ENCODE peak calls at places on chromosomes 2 and 18, in eight cellular contexts. Y, W, V, O, Z, D, E and P are unnamed samples.

GRCh38 chr2:98480598-98480997 is 35.9 kb downstream of the INPP4A start:
- DNase-seq in Y (no peak), O (no peak), D (no peak), V (no peak), W (no peak), Z (no peak), E (no peak), P (no peak)

GRCh38 chr2:163884416-163884815 is 148.6 kb upstream of the FIGN start:
- DNase-seq in Z (no peak), Y (no peak), E (no peak), O (no peak), W (no peak), V (no peak), D (no peak), P (no peak)

GRCh38 chr2:219954331-219954730 is 326.9 kb downstream of the SLC4A3 start:
- DNase-seq in Y (no peak), W (no peak), O (no peak), E (no peak), D (no peak), Z (no peak), V (peak; percentile 46), P (no peak)

GRCh38 chr2:74440005-74440377 is 1.7 kb downstream of the RTKN start:
- DNase-seq in W (peak; percentile 69), O (no peak), D (peak; percentile 90), Z (no peak), E (peak; percentile 33), V (peak; percentile 81), Y (no peak), P (no peak)

GRCh38 chr2:192190474-192190873 is 4.3 kb downstream of the TMEFF2 start:
- DNase-seq in O (no peak), Z (no peak), V (peak; percentile 59), E (no peak), Y (no peak), W (no peak), D (no peak), P (no peak)

GRCh38 chr18:60555629-60556028 is 183.1 kb upstream of the MC4R start:
- DNase-seq in O (no peak), W (no peak), Z (no peak), Y (no peak), V (peak; percentile 18), E (no peak), D (no peak), P (no peak)

GRCh38 chr18:31648966-31649429 is 35.4 kb downstream of the B4GALT6 start:
- DNase-seq in V (peak; percentile 78), Y (no peak), E (peak; percentile 74), Z (no peak), O (no peak), W (no peak), D (no peak), P (peak; percentile 82)

GRCh38 chr18:59249186-59249774 is 24.0 kb downstream of the RAX start:
- DNase-seq in E (peak; percentile 52), W (peak; percentile 78), Y (no peak), Z (no peak), O (peak; percentile 87), D (no peak), V (peak; percentile 90), P (peak; percentile 83)

GRCh38 chr2:27211241-27211942 is 449 bp upstream of the ATRAID start:
- DNase-seq in Z (no peak), E (no peak), W (no peak), D (no peak), O (no peak), Y (no peak), V (peak; percentile 59), P (peak; percentile 79)

GRCh38 chr2:189576361-189576760 is 4.2 kb downstream of the SLC40A1 start:
- DNase-seq in V (no peak), Z (no peak), E (no peak), O (no peak), W (no peak), D (no peak), Y (no peak), P (peak; percentile 44)

GRCh38 chr18:2354292-2354691 is 217.0 kb downstream of the METTL4 start:
- DNase-seq in Y (no peak), V (no peak), D (no peak), E (no peak), Z (no peak), O (no peak), W (no peak), P (no peak)

GRCh38 chr18:58045265-58046086 is 1.4 kb downstream of the NEDD4L start:
- DNase-seq in V (peak; percentile 26), Z (peak; percentile 41), D (peak; percentile 87), Y (no peak), E (peak; percentile 78), W (peak; percentile 67), O (peak; percentile 90), P (peak; percentile 91)

GRCh38 chr2:64228126-64228678 is 84.0 kb upstream of the PELI1 start:
- DNase-seq in O (peak; percentile 95), Y (peak; percentile 86), Z (peak; percentile 84), E (peak; percentile 59), D (peak; percentile 93), W (peak; percentile 96), V (peak; percentile 82), P (peak; percentile 98)

GRCh38 chr18:57813245-57813644 is 10.1 kb upstream of the ATP8B1 start:
- DNase-seq in V (peak; percentile 93), W (no peak), E (peak; percentile 86), Y (no peak), D (no peak), Z (no peak), O (no peak), P (peak; percentile 84)

GRCh38 chr2:239118675-239119211 is 270.9 kb downstream of the TWIST2 start:
- DNase-seq in W (no peak), D (no peak), Y (no peak), O (no peak), E (no peak), V (no peak), Z (no peak), P (no peak)

GRCh38 chr2:127796389-127796788 is 14.6 kb downstream of the WDR33 start:
- DNase-seq in Y (no peak), V (no peak), W (no peak), O (no peak), Z (no peak), E (no peak), D (no peak), P (no peak)

GRCh38 chr2:108414945-108415344 is 34.1 kb upstream of the GCC2 start:
- DNase-seq in D (no peak), W (no peak), O (no peak), Y (no peak), V (no peak), Z (no peak), E (no peak), P (no peak)

GRCh38 chr2:108409768-108410167 is 32.0 kb downstream of the SULT1C4 start:
- DNase-seq in W (no peak), V (peak; percentile 63), E (no peak), Y (no peak), D (no peak), O (no peak), Z (no peak), P (no peak)

GRCh38 chr2:108414256-108414876 is 34.6 kb upstream of the GCC2 start:
- DNase-seq in O (no peak), Z (no peak), Y (no peak), V (peak; percentile 42), D (no peak), E (no peak), W (no peak), P (no peak)

GRCh38 chr2:108413731-108414130 is 35.3 kb upstream of the GCC2 start:
- DNase-seq in O (no peak), Z (no peak), W (no peak), E (no peak), Y (no peak), V (peak; percentile 46), D (no peak), P (no peak)

DNA sequence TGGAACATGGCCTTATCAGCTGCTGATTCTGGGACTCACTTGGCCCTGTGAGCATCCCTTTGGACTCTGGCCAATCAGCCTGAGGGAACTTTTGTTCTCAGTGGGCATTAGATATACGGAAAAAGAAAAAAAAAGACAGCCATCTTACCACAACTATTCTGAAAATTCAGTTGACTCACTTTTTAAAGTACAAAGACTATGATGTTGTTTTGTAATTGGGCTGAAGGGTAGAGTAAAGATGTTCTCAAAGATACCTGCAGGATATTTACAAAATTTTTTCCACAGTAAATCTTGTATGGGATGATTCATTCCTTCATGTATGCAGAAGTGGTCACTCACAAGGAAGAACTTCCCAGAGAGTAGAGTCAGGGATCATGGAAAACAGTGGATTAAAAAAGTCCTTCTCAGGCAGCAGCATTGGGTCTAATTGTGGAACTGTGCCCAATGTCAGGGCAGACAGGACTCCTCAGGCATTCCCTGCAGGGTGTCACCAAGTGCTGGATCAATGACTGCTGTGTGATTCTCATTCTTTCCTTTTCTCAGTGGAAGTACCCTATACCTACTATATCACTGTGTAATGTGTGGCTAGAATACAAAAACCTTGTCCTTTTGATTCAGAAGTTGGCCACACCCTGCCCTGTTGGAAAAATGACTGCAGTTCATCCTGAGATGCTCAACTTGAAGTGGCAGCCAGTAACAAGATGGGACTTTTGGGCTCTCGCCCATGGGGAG is 35.4 kb downstream of the SULT1C4 start:
- DNase-seq in O (no peak), W (no peak), D (no peak), E (peak; percentile 93), Y (no peak), V (peak; percentile 84), Z (no peak), P (no peak)
- H3K27ac ChIP-seq in O (no peak overlapping the region), W (no peak overlapping the region), D (no peak overlapping the region), E (peak overlapping the region; percentile 8), Y (no peak overlapping the region), V (peak overlapping the region; percentile 73), Z (no peak overlapping the region), P (no peak overlapping the region)

GRCh38 chr2:75705921-75706320 is 4.8 kb downstream of the GCFC2 start:
- DNase-seq in E (no peak), D (no peak), V (no peak), O (no peak), Z (no peak), Y (no peak), W (no peak), P (no peak)
- H3K9ac ChIP-seq in E (no peak overlapping the region), D (peak overlapping the region; percentile 16), V (no peak overlapping the region), O (no peak overlapping the region), Z (no peak overlapping the region), Y (no peak overlapping the region), W (no peak overlapping the region), P (no peak overlapping the region)

DNA sequence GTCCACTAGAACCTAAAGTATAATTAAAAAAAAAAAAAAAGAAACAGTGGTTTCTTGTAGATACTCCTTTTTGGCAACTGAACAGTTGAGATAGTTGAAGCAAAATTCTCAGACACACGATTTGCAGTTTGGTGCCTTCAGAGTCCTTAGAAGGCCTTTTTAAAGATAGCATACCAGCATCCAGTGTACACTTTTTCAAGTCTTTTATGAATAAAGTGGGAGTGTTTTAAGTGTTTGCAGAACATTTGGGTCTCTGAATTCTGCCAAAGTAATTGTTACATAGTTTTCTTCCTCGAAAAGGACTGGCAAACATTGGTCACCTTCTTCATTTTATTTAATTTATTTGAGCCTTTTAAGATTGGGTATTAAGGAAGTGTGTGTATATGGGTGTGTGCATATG is 62.3 kb downstream of the SPTBN1 start:
- DNase-seq in D (no peak), V (no peak), O (no peak), Y (no peak), W (no peak), Z (no peak), E (no peak), P (no peak)
- H3K27ac ChIP-seq in D (no peak overlapping the region), V (no peak overlapping the region), O (no peak overlapping the region), Y (no peak overlapping the region), W (no peak overlapping the region), Z (no peak overlapping the region), E (no peak overlapping the region), P (no peak overlapping the region)

DNA sequence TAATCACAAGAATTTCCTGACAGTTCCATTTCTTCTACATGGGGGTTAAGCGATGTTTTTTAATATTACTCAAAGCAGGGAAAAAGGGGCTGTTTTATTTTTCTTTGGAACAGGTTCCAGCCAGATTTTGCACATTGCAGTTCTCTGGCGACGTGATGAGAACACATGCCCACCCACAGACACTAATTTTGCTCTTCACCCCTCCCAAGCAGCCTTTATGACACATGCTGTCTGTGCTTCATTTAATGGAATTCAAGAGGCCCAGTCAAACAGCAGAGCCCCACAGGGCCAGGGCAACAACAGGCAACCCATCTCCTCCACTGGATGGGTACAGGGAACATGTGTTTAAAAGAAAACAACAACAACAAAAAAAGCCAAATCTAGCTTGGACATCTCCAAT is 70.8 kb downstream of the SPRED2 start:
- DNase-seq in V (peak; percentile 85), Z (no peak), O (no peak), Y (no peak), W (no peak), E (no peak), D (no peak), P (no peak)
- H3K9ac ChIP-seq in V (peak overlapping the region; percentile 64), Z (no peak overlapping the region), O (no peak overlapping the region), Y (no peak overlapping the region), W (no peak overlapping the region), E (no peak overlapping the region), D (no peak overlapping the region), P (no peak overlapping the region)